ENCODE peak calls at places on chromosomes 5 and 9, in nine cellular contexts. D is uterus; E is GM10248; C is stimulated activated CD8-positive, alpha-beta memory T cell treated with anti-CD3 and anti-CD28 coated beads, Interleukin-15, amount 100 ng/mL, for 1 hour; A is occipital lobe; Z is stomach; L is renal cortical epithelial cell; T is NCI-H510A; W is OCI-M1. X is an unnamed sample.

GRCh38 chr5:135629164-135629563 is 50.4 kb upstream of the CXCL14 start:
- DNase-seq in D (no peak), E (no peak), C (no peak), A (no peak), Z (no peak), L (peak), T (no peak), W (no peak), X (no peak)

GRCh38 chr9:79384091-79384490 is 187.7 kb upstream of the TLE4 start:
- DNase-seq in D (no peak), E (no peak), C (no peak), A (no peak), Z (no peak), L (no peak), T (no peak), W (no peak), X (no peak)

GRCh38 chr9:91187965-91188344 is 173.8 kb downstream of the AUH start:
- DNase-seq in D (no peak), E (no peak), C (no peak), A (no peak), Z (no peak), L (peak), T (no peak), W (no peak), X (no peak)

GRCh38 chr5:73673161-73673591 is 47.2 kb downstream of the ARHGEF28 start:
- DNase-seq in D (no peak), E (no peak), C (no peak), A (no peak), Z (no peak), L (peak), T (no peak), W (peak), X (no peak)

GRCh38 chr5:1497795-1498622 is 25.8 kb downstream of the LPCAT1 start:
- DNase-seq in D (peak), E (no peak), C (no peak), A (no peak), Z (no peak), L (no peak), T (no peak), W (no peak), X (no peak)

GRCh38 chr5:81639556-81639955 is 111.3 kb downstream of the SSBP2 start:
- DNase-seq in D (no peak), E (no peak), C (no peak), A (no peak), Z (no peak), L (no peak), T (no peak), W (no peak), X (no peak)

GRCh38 chr5:124453221-124454032 is 293.0 kb downstream of the ZNF608 start:
- DNase-seq in D (no peak), E (peak), C (no peak), A (no peak), Z (no peak), L (peak), T (no peak), W (peak), X (peak)

GRCh38 chr9:35271637-35272036 is 109.8 kb downstream of the UNC13B start:
- DNase-seq in D (no peak), E (no peak), C (no peak), A (no peak), Z (no peak), L (no peak), T (no peak), W (no peak), X (no peak)

GRCh38 chr9:4934976-4935672 is 49.9 kb upstream of the JAK2 start:
- DNase-seq in D (no peak), E (no peak), C (no peak), A (no peak), Z (no peak), L (peak), T (no peak), W (peak), X (no peak)

GRCh38 chr9:18493361-18494015 is 19.5 kb downstream of the ADAMTSL1 start:
- DNase-seq in D (no peak), E (no peak), C (no peak), A (no peak), Z (no peak), L (peak), T (no peak), W (no peak), X (peak)

GRCh38 chr5:134738963-134739661 is 764 bp downstream of the CAMLG start:
- DNase-seq in D (no peak), E (peak), C (no peak), A (no peak), Z (no peak), L (peak), T (peak), W (peak), X (peak)

GRCh38 chr5:42483472-42484154 is 60.4 kb downstream of the GHR start:
- DNase-seq in D (no peak), E (peak), C (no peak), A (no peak), Z (no peak), L (no peak), T (no peak), W (no peak), X (no peak)

GRCh38 chr5:116411101-116411571 is 163.5 kb downstream of the SEMA6A start:
- DNase-seq in D (peak), E (no peak), C (no peak), A (no peak), Z (no peak), L (no peak), T (no peak), W (no peak), X (no peak)

GRCh38 chr9:126513159-126514036 is 100.3 kb upstream of the LMX1B start:
- DNase-seq in D (no peak), E (no peak), C (no peak), A (no peak), Z (no peak), L (no peak), T (no peak), W (no peak), X (no peak)

GRCh38 chr5:16502866-16503265 is 37.3 kb upstream of the ZNF622 start:
- DNase-seq in D (no peak), E (no peak), C (no peak), A (no peak), Z (no peak), L (peak), T (no peak), W (no peak), X (peak)

GRCh38 chr9:36928670-36929349 is 105.3 kb downstream of the PAX5 start:
- DNase-seq in D (no peak), E (peak), C (no peak), A (no peak), Z (no peak), L (peak), T (no peak), W (peak), X (peak)

GRCh38 chr5:36078430-36078829 is 11.7 kb upstream of the UGT3A2 start:
- DNase-seq in D (no peak), E (no peak), C (no peak), A (no peak), Z (no peak), L (no peak), T (no peak), W (no peak), X (no peak)

GRCh38 chr5:72093231-72093630 is 14.0 kb upstream of the MAP1B start:
- DNase-seq in D (no peak), E (no peak), C (no peak), A (no peak), Z (no peak), L (peak), T (no peak), W (no peak), X (no peak)

GRCh38 chr5:91189480-91190332 is 193.4 kb downstream of the ARRDC3 start:
- DNase-seq in D (peak), E (no peak), C (no peak), A (no peak), Z (no peak), L (peak), T (no peak), W (peak), X (no peak)

GRCh38 chr9:88775559-88775958 is 215.7 kb upstream of the S1PR3 start:
- DNase-seq in D (no peak), E (no peak), C (no peak), A (no peak), Z (no peak), L (no peak), T (no peak), W (no peak), X (no peak)

GRCh38 chr9:82418334-82418733 is 429.8 kb downstream of the SPATA31D1 start:
- DNase-seq in D (no peak), E (no peak), C (no peak), A (no peak), Z (no peak), L (peak), T (no peak), W (no peak), X (no peak)

GRCh38 chr5:16809816-16810502 is 126.1 kb downstream of the MYO10 start:
- DNase-seq in D (peak), E (no peak), C (no peak), A (peak), Z (peak), L (peak), T (no peak), W (no peak), X (no peak)

GRCh38 chr5:175816348-175816747 is 55.0 kb upstream of the CPLX2 start:
- DNase-seq in D (no peak), E (no peak), C (no peak), A (no peak), Z (no peak), L (no peak), T (no peak), W (no peak), X (no peak)

GRCh38 chr9:136587145-136587943 is 41.5 kb upstream of the NOTCH1 start:
- DNase-seq in D (peak), E (no peak), C (no peak), A (peak), Z (peak), L (no peak), T (peak), W (peak), X (no peak)

GRCh38 chr5:98096155-98096554 is 677.3 kb upstream of the RGMB start:
- DNase-seq in D (no peak), E (no peak), C (no peak), A (no peak), Z (no peak), L (peak), T (no peak), W (no peak), X (peak)

GRCh38 chr9:80028501-80028900 is 456.7 kb downstream of the TLE4 start:
- DNase-seq in D (no peak), E (no peak), C (no peak), A (no peak), Z (no peak), L (no peak), T (no peak), W (no peak), X (no peak)

GRCh38 chr9:88739373-88739772 is 204.4 kb downstream of the NXNL2 start:
- DNase-seq in D (no peak), E (no peak), C (no peak), A (no peak), Z (no peak), L (no peak), T (no peak), W (no peak), X (no peak)

GRCh38 chr5:81363093-81363886 is 30.6 kb downstream of the ACOT12 start:
- DNase-seq in D (no peak), E (no peak), C (no peak), A (no peak), Z (no peak), L (peak), T (no peak), W (peak), X (peak)

GRCh38 chr5:123083298-123083697 is 5.7 kb upstream of the PRDM6 start:
- DNase-seq in D (no peak), E (no peak), C (no peak), A (no peak), Z (no peak), L (no peak), T (no peak), W (no peak), X (no peak)

GRCh38 chr9:18343799-18344198 is 130.2 kb upstream of the ADAMTSL1 start:
- DNase-seq in D (no peak), E (no peak), C (no peak), A (no peak), Z (no peak), L (peak), T (no peak), W (no peak), X (no peak)

GRCh38 chr5:142248853-142249462 is 75.9 kb downstream of the SPRY4 start:
- DNase-seq in D (no peak), E (no peak), C (no peak), A (no peak), Z (peak), L (no peak), T (peak), W (no peak), X (no peak)

GRCh38 chr5:121968910-121969607 is 7.3 kb downstream of the SRFBP1 start:
- DNase-seq in D (no peak), E (no peak), C (no peak), A (no peak), Z (no peak), L (peak), T (no peak), W (no peak), X (peak)

GRCh38 chr9:15357050-15357653 is 50.1 kb upstream of the TTC39B start:
- DNase-seq in D (no peak), E (no peak), C (peak), A (no peak), Z (peak), L (peak), T (no peak), W (peak), X (peak)

GRCh38 chr9:136687721-136688223 is 515 bp upstream of the AGPAT2 start:
- DNase-seq in D (no peak), E (no peak), C (no peak), A (no peak), Z (peak), L (no peak), T (no peak), W (no peak), X (no peak)

GRCh38 chr9:137490532-137491186 is 31.5 kb upstream of the NSMF start:
- DNase-seq in D (no peak), E (no peak), C (no peak), A (no peak), Z (no peak), L (no peak), T (no peak), W (peak), X (no peak)

GRCh38 chr9:93091453-93092081 is 4.5 kb upstream of the CARD19 start:
- DNase-seq in D (peak), E (no peak), C (no peak), A (peak), Z (no peak), L (peak), T (no peak), W (peak), X (peak)

GRCh38 chr5:139666551-139666950 is 18.4 kb downstream of the CXXC5 start:
- DNase-seq in D (no peak), E (no peak), C (no peak), A (no peak), Z (no peak), L (no peak), T (no peak), W (no peak), X (no peak)

GRCh38 chr5:174295736-174296481 is 250.4 kb downstream of the NSG2 start:
- DNase-seq in D (no peak), E (no peak), C (no peak), A (no peak), Z (no peak), L (no peak), T (no peak), W (peak), X (no peak)

GRCh38 chr9:104879555-104880318 is 48.2 kb downstream of the ABCA1 start:
- DNase-seq in D (no peak), E (no peak), C (no peak), A (no peak), Z (no peak), L (no peak), T (no peak), W (no peak), X (no peak)

X was measured in epithelial cell of proximal tubule.